ENCODE peak calls at places on chromosomes 12 and 14, in nine cellular contexts. K, J, D, T, L, W, O, C and A are unnamed samples.

GRCh38 chr12:115155665-115156645 is 472.0 kb upstream of the TBX3 start:
- DNase-seq in K (no peak), J (no peak), D (no peak), T (no peak), L (no peak), W (no peak), O (peak; percentile 99), C (no peak), A (no peak)

GRCh38 chr12:121795029-121795977 is 1.8 kb upstream of the RHOF start:
- DNase-seq in K (peak; percentile 89), J (peak; percentile 91), D (no peak), T (peak; percentile 56), L (peak; percentile 76), W (no peak), O (peak; percentile 89), C (peak; percentile 97), A (peak; percentile 71)

GRCh38 chr12:12735301-12735700 is 18.1 kb downstream of the CDKN1B start:
- DNase-seq in K (no peak), J (no peak), D (no peak), T (no peak), L (no peak), W (no peak), O (no peak), C (no peak), A (no peak)

GRCh38 chr12:106564678-106565329 is 18.0 kb upstream of the RFX4 start:
- DNase-seq in K (no peak), J (no peak), D (no peak), T (no peak), L (no peak), W (no peak), O (peak; percentile 51), C (no peak), A (no peak)

GRCh38 chr12:81021834-81022233 is 56.0 kb upstream of the ACSS3 start:
- DNase-seq in K (no peak), J (no peak), D (no peak), T (no peak), L (no peak), W (no peak), O (no peak), C (no peak), A (no peak)

GRCh38 chr14:93939304-93940229 is 12.4 kb downstream of the FAM181A start:
- DNase-seq in K (peak; percentile 92), J (peak; percentile 82), D (peak; percentile 26), T (peak; percentile 67), L (peak; percentile 84), W (peak; percentile 88), O (peak; percentile 67), C (peak; percentile 90), A (peak; percentile 93)

GRCh38 chr12:132899033-132899432 is 11.6 kb upstream of the CHFR start:
- DNase-seq in K (no peak), J (no peak), D (no peak), T (no peak), L (no peak), W (no peak), O (peak; percentile 28), C (no peak), A (no peak)

GRCh38 chr12:91870872-91871707 is 274.6 kb downstream of the BTG1 start:
- DNase-seq in K (no peak), J (no peak), D (no peak), T (no peak), L (no peak), W (no peak), O (no peak), C (no peak), A (no peak)

GRCh38 chr12:32334384-32334783 is 65.0 kb upstream of the FGD4 start:
- DNase-seq in K (no peak), J (no peak), D (no peak), T (no peak), L (no peak), W (no peak), O (no peak), C (no peak), A (no peak)

GRCh38 chr12:48712209-48712608 is 4.3 kb downstream of the CCNT1 start:
- DNase-seq in K (no peak), J (no peak), D (no peak), T (no peak), L (no peak), W (no peak), O (no peak), C (no peak), A (no peak)

GRCh38 chr12:131832393-131833231 is 4.4 kb downstream of the MMP17 start:
- DNase-seq in K (no peak), J (peak; percentile 62), D (no peak), T (peak; percentile 54), L (no peak), W (no peak), O (peak; percentile 51), C (peak; percentile 87), A (no peak)

GRCh38 chr12:20985399-20985798 is 145.6 kb upstream of the SLCO1B1 start:
- DNase-seq in K (no peak), J (no peak), D (no peak), T (no peak), L (no peak), W (no peak), O (no peak), C (no peak), A (no peak)

GRCh38 chr12:132560421-132560830 is 50.0 kb downstream of the LRCOL1 start:
- DNase-seq in K (no peak), J (no peak), D (no peak), T (no peak), L (no peak), W (no peak), O (peak; percentile 46), C (no peak), A (peak; percentile 40)

GRCh38 chr14:60323199-60323891 is 74.3 kb downstream of the PPM1A start:
- DNase-seq in K (no peak), J (no peak), D (no peak), T (no peak), L (no peak), W (no peak), O (peak; percentile 49), C (no peak), A (no peak)

GRCh38 chr14:98984719-98985041 is 287.3 kb downstream of the BCL11B start:
- DNase-seq in K (peak; percentile 77), J (no peak), D (no peak), T (no peak), L (peak; percentile 61), W (peak; percentile 27), O (no peak), C (peak; percentile 51), A (no peak)

GRCh38 chr12:50102186-50102585 is 1.6 kb upstream of the GPD1 start:
- DNase-seq in K (no peak), J (no peak), D (no peak), T (no peak), L (no peak), W (no peak), O (no peak), C (no peak), A (no peak)

GRCh38 chr14:34628681-34629135 is 1.2 kb downstream of the SNX6 start:
- DNase-seq in K (peak; percentile 21), J (no peak), D (no peak), T (no peak), L (peak; percentile 5), W (no peak), O (no peak), C (no peak), A (peak; percentile 38)

GRCh38 chr12:57939291-57939690 is 2.1 kb upstream of the ATP23 start:
- DNase-seq in K (no peak), J (no peak), D (no peak), T (no peak), L (no peak), W (no peak), O (no peak), C (no peak), A (no peak)

GRCh38 chr12:71392521-71393145 is 47.0 kb upstream of the LGR5 start:
- DNase-seq in K (no peak), J (no peak), D (no peak), T (peak; percentile 76), L (no peak), W (no peak), O (peak; percentile 84), C (no peak), A (peak; percentile 65)

GRCh38 chr12:56836317-56836716 is 73.2 kb downstream of the HSD17B6 start:
- DNase-seq in K (no peak), J (no peak), D (no peak), T (no peak), L (no peak), W (no peak), O (peak; percentile 28), C (peak; percentile 61), A (no peak)

GRCh38 chr12:57845478-57846284 is 848 bp downstream of the CTDSP2 start:
- DNase-seq in K (peak; percentile 59), J (peak; percentile 82), D (no peak), T (peak; percentile 14), L (peak; percentile 51), W (peak; percentile 34), O (peak; percentile 47), C (peak; percentile 92), A (peak; percentile 77)